ENCODE peak calls at places on chromosomes 2 and 18, in eight cellular contexts. One of them, this sample, is unnamed.
A peak's percentile ranks its signal among the peaks of the same experiment; 100 is the strongest.

GRCh38 chr18:21484851-21485636 is 115.5 kb downstream of the ESCO1 start:
- DNase-seq in mesenchymal stem cell: peak; percentile 37
- DNase-seq in kidney: no peak
- DNase-seq in IMR-90: peak; percentile 21
- DNase-seq in mammary epithelial cell: peak; percentile 26
- DNase-seq in K562: no peak
- DNase-seq in GM23248: peak; percentile 41
- DNase-seq in fibroblast of lung: peak; percentile 53
- DNase-seq in this sample: peak; percentile 83

GRCh38 chr2:179184610-179185009 is 80.0 kb downstream of the SESTD1 start:
- DNase-seq in mesenchymal stem cell: no peak
- DNase-seq in kidney: no peak
- DNase-seq in IMR-90: no peak
- DNase-seq in mammary epithelial cell: no peak
- DNase-seq in K562: no peak
- DNase-seq in GM23248: no peak
- DNase-seq in fibroblast of lung: no peak
- DNase-seq in this sample: no peak

GRCh38 chr2:238256594-238257104 is 16.8 kb upstream of the HES6 start:
- DNase-seq in mesenchymal stem cell: peak; percentile 84
- DNase-seq in kidney: peak; percentile 92
- DNase-seq in IMR-90: peak; percentile 61
- DNase-seq in mammary epithelial cell: peak; percentile 76
- DNase-seq in K562: peak; percentile 76
- DNase-seq in GM23248: peak; percentile 70
- DNase-seq in fibroblast of lung: peak; percentile 66
- DNase-seq in this sample: peak; percentile 80

GRCh38 chr2:218990052-218990451 is 3.2 kb downstream of the CRYBA2 start:
- DNase-seq in mesenchymal stem cell: no peak
- DNase-seq in kidney: no peak
- DNase-seq in IMR-90: no peak
- DNase-seq in mammary epithelial cell: no peak
- DNase-seq in K562: no peak
- DNase-seq in GM23248: no peak
- DNase-seq in fibroblast of lung: no peak
- DNase-seq in this sample: no peak

GRCh38 chr2:219570194-219570923 is 980 bp downstream of the OBSL1 start:
- DNase-seq in mesenchymal stem cell: peak; percentile 38
- DNase-seq in kidney: peak; percentile 83
- DNase-seq in IMR-90: peak; percentile 19
- DNase-seq in mammary epithelial cell: peak; percentile 38
- DNase-seq in K562: peak; percentile 38
- DNase-seq in GM23248: peak; percentile 73
- DNase-seq in fibroblast of lung: peak; percentile 36
- DNase-seq in this sample: peak; percentile 36

GRCh38 chr2:181122601-181123000 is 142.2 kb downstream of the UBE2E3 start:
- DNase-seq in mesenchymal stem cell: no peak
- DNase-seq in kidney: no peak
- DNase-seq in IMR-90: no peak
- DNase-seq in mammary epithelial cell: no peak
- DNase-seq in K562: no peak
- DNase-seq in GM23248: no peak
- DNase-seq in fibroblast of lung: no peak
- DNase-seq in this sample: no peak

GRCh38 chr2:25491003-25491696 is 149.4 kb upstream of the DNMT3A start:
- DNase-seq in mesenchymal stem cell: peak; percentile 48
- DNase-seq in kidney: no peak
- DNase-seq in IMR-90: no peak
- DNase-seq in mammary epithelial cell: peak; percentile 39
- DNase-seq in K562: no peak
- DNase-seq in GM23248: peak; percentile 35
- DNase-seq in fibroblast of lung: peak; percentile 83
- DNase-seq in this sample: peak; percentile 5

GRCh38 chr2:113211226-113212105 is 37.7 kb downstream of the PSD4 start:
- DNase-seq in mesenchymal stem cell: peak; percentile 38
- DNase-seq in kidney: no peak
- DNase-seq in IMR-90: peak; percentile 49
- DNase-seq in mammary epithelial cell: peak; percentile 75
- DNase-seq in K562: no peak
- DNase-seq in GM23248: peak; percentile 87
- DNase-seq in fibroblast of lung: peak; percentile 87
- DNase-seq in this sample: no peak

GRCh38 chr18:23756590-23757540 is 67.6 kb downstream of the LAMA3 start:
- DNase-seq in mesenchymal stem cell: no peak
- DNase-seq in kidney: no peak
- DNase-seq in IMR-90: no peak
- DNase-seq in mammary epithelial cell: no peak
- DNase-seq in K562: no peak
- DNase-seq in GM23248: no peak
- DNase-seq in fibroblast of lung: no peak
- DNase-seq in this sample: no peak

GRCh38 chr2:120034027-120034426 is 21.1 kb downstream of the EPB41L5 start:
- DNase-seq in mesenchymal stem cell: no peak
- DNase-seq in kidney: no peak
- DNase-seq in IMR-90: no peak
- DNase-seq in mammary epithelial cell: no peak
- DNase-seq in K562: no peak
- DNase-seq in GM23248: no peak
- DNase-seq in fibroblast of lung: no peak
- DNase-seq in this sample: no peak

GRCh38 chr18:26556573-26556972 is 8.2 kb upstream of the KCTD1 start:
- DNase-seq in mesenchymal stem cell: no peak
- DNase-seq in kidney: no peak
- DNase-seq in IMR-90: no peak
- DNase-seq in mammary epithelial cell: peak; percentile 48
- DNase-seq in K562: no peak
- DNase-seq in GM23248: peak; percentile 62
- DNase-seq in fibroblast of lung: no peak
- DNase-seq in this sample: no peak

GRCh38 chr2:98560256-98560771 is 48.0 kb downstream of the COA5 start:
- DNase-seq in mesenchymal stem cell: peak; percentile 79
- DNase-seq in kidney: no peak
- DNase-seq in IMR-90: peak; percentile 96
- DNase-seq in mammary epithelial cell: peak; percentile 52
- DNase-seq in K562: peak; percentile 94
- DNase-seq in GM23248: peak; percentile 96
- DNase-seq in fibroblast of lung: peak; percentile 95
- DNase-seq in this sample: peak; percentile 2

GRCh38 chr2:11941201-11942041 is 195.0 kb downstream of the LPIN1 start:
- DNase-seq in mesenchymal stem cell: no peak
- DNase-seq in kidney: no peak
- DNase-seq in IMR-90: no peak
- DNase-seq in mammary epithelial cell: no peak
- DNase-seq in K562: peak; percentile 92
- DNase-seq in GM23248: no peak
- DNase-seq in fibroblast of lung: no peak
- DNase-seq in this sample: no peak

GRCh38 chr2:164826293-164827243 is 15.1 kb downstream of the COBLL1 start:
- DNase-seq in mesenchymal stem cell: peak; percentile 25
- DNase-seq in kidney: no peak
- DNase-seq in IMR-90: peak; percentile 13
- DNase-seq in mammary epithelial cell: peak; percentile 73
- DNase-seq in K562: no peak
- DNase-seq in GM23248: peak; percentile 50
- DNase-seq in fibroblast of lung: peak; percentile 44
- DNase-seq in this sample: peak; percentile 66

GRCh38 chr2:694174-694573 is 17.0 kb upstream of the TMEM18 start:
- DNase-seq in mesenchymal stem cell: peak; percentile 53
- DNase-seq in kidney: no peak
- DNase-seq in IMR-90: peak; percentile 77
- DNase-seq in mammary epithelial cell: no peak
- DNase-seq in K562: no peak
- DNase-seq in GM23248: no peak
- DNase-seq in fibroblast of lung: no peak
- DNase-seq in this sample: no peak

GRCh38 chr18:23612434-23613090 is 26.3 kb upstream of the NPC1 start:
- DNase-seq in mesenchymal stem cell: no peak
- DNase-seq in kidney: no peak
- DNase-seq in IMR-90: no peak
- DNase-seq in mammary epithelial cell: no peak
- DNase-seq in K562: no peak
- DNase-seq in GM23248: no peak
- DNase-seq in fibroblast of lung: no peak
- DNase-seq in this sample: no peak

DNA sequence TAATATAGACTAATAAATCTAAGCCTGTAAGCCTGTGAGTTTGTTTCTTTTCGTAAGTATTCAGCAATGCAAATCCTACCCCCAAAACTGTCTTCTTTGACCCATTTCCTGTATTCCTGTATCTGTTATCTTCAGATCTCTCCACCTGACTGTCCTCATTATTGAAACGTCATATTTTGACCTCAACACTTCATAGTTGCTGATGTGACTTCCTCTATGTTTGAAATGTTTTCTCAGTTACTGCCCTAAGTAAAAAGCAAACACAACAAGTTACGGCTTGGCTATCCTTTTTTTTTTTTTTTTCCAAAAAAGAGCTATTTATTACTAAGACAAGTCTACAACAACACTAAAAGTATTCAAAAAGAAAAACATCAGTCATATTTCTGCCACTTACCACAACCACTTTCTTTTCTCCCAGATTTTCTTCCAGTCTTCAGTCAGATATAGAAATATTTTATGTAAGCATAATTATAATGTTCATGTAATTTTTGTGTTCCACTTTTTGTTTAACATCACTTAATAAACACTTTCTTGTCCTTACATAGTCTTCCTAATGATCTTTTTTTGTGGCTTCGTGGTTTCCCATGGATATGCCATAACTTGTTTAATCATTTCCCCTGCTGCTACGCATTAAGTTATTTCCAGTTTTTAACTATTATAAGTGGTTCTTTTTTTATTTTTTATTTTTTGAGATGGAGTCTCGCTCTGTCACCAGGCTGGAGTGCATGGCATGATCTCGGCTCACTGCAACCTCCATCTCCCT is 44.9 kb upstream of the EML4 start:
- DNase-seq in mesenchymal stem cell: no peak
- DNase-seq in kidney: no peak
- DNase-seq in IMR-90: no peak
- DNase-seq in mammary epithelial cell: peak; percentile 61
- DNase-seq in K562: no peak
- DNase-seq in GM23248: no peak
- DNase-seq in fibroblast of lung: peak; percentile 39
- DNase-seq in this sample: no peak
- H3K9ac ChIP-seq in mesenchymal stem cell: no peak overlapping the region
- H3K9ac ChIP-seq in kidney: no peak overlapping the region
- H3K9ac ChIP-seq in IMR-90: no peak overlapping the region
- H3K9ac ChIP-seq in mammary epithelial cell: no peak overlapping the region
- H3K9ac ChIP-seq in K562: no peak overlapping the region
- H3K9ac ChIP-seq in GM23248: no peak overlapping the region
- H3K9ac ChIP-seq in fibroblast of lung: no peak overlapping the region
- H3K9ac ChIP-seq in this sample: no peak overlapping the region

GRCh38 chr2:227785293-227785692 is 28.3 kb upstream of the CCL20 start:
- DNase-seq in mesenchymal stem cell: no peak
- DNase-seq in kidney: no peak
- DNase-seq in IMR-90: no peak
- DNase-seq in mammary epithelial cell: peak; percentile 32
- DNase-seq in K562: no peak
- DNase-seq in GM23248: no peak
- DNase-seq in fibroblast of lung: no peak
- DNase-seq in this sample: no peak

GRCh38 chr2:227782804-227783203 is 30.8 kb upstream of the CCL20 start:
- DNase-seq in mesenchymal stem cell: no peak
- DNase-seq in kidney: no peak
- DNase-seq in IMR-90: no peak
- DNase-seq in mammary epithelial cell: no peak
- DNase-seq in K562: no peak
- DNase-seq in GM23248: no peak
- DNase-seq in fibroblast of lung: no peak
- DNase-seq in this sample: no peak

GRCh38 chr2:227781841-227782240 is 31.8 kb upstream of the CCL20 start:
- DNase-seq in mesenchymal stem cell: no peak
- DNase-seq in kidney: no peak
- DNase-seq in IMR-90: no peak
- DNase-seq in mammary epithelial cell: no peak
- DNase-seq in K562: no peak
- DNase-seq in GM23248: no peak
- DNase-seq in fibroblast of lung: no peak
- DNase-seq in this sample: no peak

GRCh38 chr2:227783404-227784138 is 30.1 kb upstream of the CCL20 start:
- DNase-seq in mesenchymal stem cell: no peak
- DNase-seq in kidney: no peak
- DNase-seq in IMR-90: no peak
- DNase-seq in mammary epithelial cell: no peak
- DNase-seq in K562: no peak
- DNase-seq in GM23248: no peak
- DNase-seq in fibroblast of lung: no peak
- DNase-seq in this sample: no peak

DNA sequence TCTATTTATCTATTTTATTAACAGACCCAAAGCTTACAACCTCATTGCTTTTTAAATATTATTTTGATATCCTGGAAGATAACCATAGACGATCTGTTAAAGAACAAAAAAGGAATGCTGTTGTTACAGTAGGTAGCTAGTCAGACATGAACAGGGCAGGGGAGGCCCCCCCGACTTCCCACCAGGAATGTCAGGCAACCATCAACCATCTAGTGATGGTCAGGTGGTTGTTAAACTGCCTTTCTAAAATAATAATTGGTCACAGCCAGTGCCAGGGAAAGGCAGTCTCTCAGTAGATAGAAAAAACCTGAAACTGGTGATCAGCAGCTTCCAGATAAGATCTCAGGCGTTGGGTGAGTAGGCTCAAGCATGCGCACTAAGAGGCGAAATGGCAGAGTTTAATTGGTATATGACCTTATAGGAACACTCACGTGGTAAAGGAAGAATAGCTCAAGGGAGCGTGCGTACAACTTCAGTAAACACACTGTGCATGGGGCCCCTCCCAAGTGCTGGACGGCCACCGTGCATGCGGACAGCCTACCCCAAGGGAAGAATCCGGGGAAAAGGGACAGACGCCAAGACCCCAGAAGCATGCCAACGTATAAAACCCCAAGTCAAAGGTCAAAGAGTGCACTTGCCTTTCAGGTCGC is 32.5 kb upstream of the CCL20 start:
- DNase-seq in mesenchymal stem cell: no peak
- DNase-seq in kidney: no peak
- DNase-seq in IMR-90: no peak
- DNase-seq in mammary epithelial cell: no peak
- DNase-seq in K562: no peak
- DNase-seq in GM23248: no peak
- DNase-seq in fibroblast of lung: no peak
- DNase-seq in this sample: no peak
- H3K9ac ChIP-seq in mesenchymal stem cell: no peak overlapping the region
- H3K9ac ChIP-seq in kidney: peak overlapping the region; percentile 5
- H3K9ac ChIP-seq in IMR-90: no peak overlapping the region
- H3K9ac ChIP-seq in mammary epithelial cell: no peak overlapping the region
- H3K9ac ChIP-seq in K562: no peak overlapping the region
- H3K9ac ChIP-seq in GM23248: no peak overlapping the region
- H3K9ac ChIP-seq in fibroblast of lung: no peak overlapping the region
- H3K9ac ChIP-seq in this sample: no peak overlapping the region

GRCh38 chr2:127545189-127545588 is 9.7 kb downstream of the MYO7B start:
- DNase-seq in mesenchymal stem cell: no peak
- DNase-seq in kidney: peak; percentile 22
- DNase-seq in IMR-90: no peak
- DNase-seq in mammary epithelial cell: no peak
- DNase-seq in K562: no peak
- DNase-seq in GM23248: no peak
- DNase-seq in fibroblast of lung: no peak
- DNase-seq in this sample: no peak
- H3K9ac ChIP-seq in mesenchymal stem cell: no peak overlapping the region
- H3K9ac ChIP-seq in kidney: no peak overlapping the region
- H3K9ac ChIP-seq in IMR-90: no peak overlapping the region
- H3K9ac ChIP-seq in mammary epithelial cell: no peak overlapping the region
- H3K9ac ChIP-seq in K562: no peak overlapping the region
- H3K9ac ChIP-seq in GM23248: no peak overlapping the region
- H3K9ac ChIP-seq in fibroblast of lung: no peak overlapping the region
- H3K9ac ChIP-seq in this sample: no peak overlapping the region

GRCh38 chr2:8526403-8526696 is 155.5 kb upstream of the ID2 start:
- DNase-seq in mesenchymal stem cell: no peak
- DNase-seq in kidney: peak; percentile 36
- DNase-seq in IMR-90: no peak
- DNase-seq in mammary epithelial cell: no peak
- DNase-seq in K562: no peak
- DNase-seq in GM23248: no peak
- DNase-seq in fibroblast of lung: no peak
- DNase-seq in this sample: no peak
- H3K9ac ChIP-seq in mesenchymal stem cell: no peak overlapping the region
- H3K9ac ChIP-seq in kidney: no peak overlapping the region
- H3K9ac ChIP-seq in IMR-90: no peak overlapping the region
- H3K9ac ChIP-seq in mammary epithelial cell: no peak overlapping the region
- H3K9ac ChIP-seq in K562: no peak overlapping the region
- H3K9ac ChIP-seq in GM23248: no peak overlapping the region
- H3K9ac ChIP-seq in fibroblast of lung: no peak overlapping the region
- H3K9ac ChIP-seq in this sample: no peak overlapping the region

This sample was measured in endothelial cell of umbilical vein.